ENCODE peak calls at places on chromosomes 3 and 15, in ten cellular contexts. S is effector memory CD4-positive, alpha-beta T cell; B is OCI-LY7; M is tibial nerve; A is CD4-positive, CD25-positive, alpha-beta regulatory T cell; U is aorta; J is mammary epithelial cell; O is cardiac muscle cell; K is trophoblast cell; Y is heart left ventricle. Z is an unnamed sample.

GRCh38 chr15:98541519-98541918 is 106.8 kb upstream of the IGF1R start:
- DNase-seq in S (no peak), Y (no peak), M (no peak), J (no peak), U (peak; percentile 31), K (no peak), A (no peak), B (no peak), O (no peak), Z (no peak)

GRCh38 chr3:124383051-124383450 is 347.2 kb upstream of the UMPS start:
- DNase-seq in B (no peak), J (peak; percentile 42), S (no peak), K (peak; percentile 66), O (no peak), M (no peak), Y (no peak), U (no peak), A (no peak), Z (no peak)

GRCh38 chr15:63972801-63973200 is 73.5 kb downstream of the DAPK2 start:
- DNase-seq in K (peak; percentile 48), Y (no peak), O (no peak), B (no peak), J (peak; percentile 28), U (no peak), S (no peak), A (no peak), M (no peak), Z (no peak)

GRCh38 chr15:70421197-70421482 is 323.4 kb upstream of the TLE3 start:
- DNase-seq in B (no peak), O (no peak), Y (no peak), U (no peak), S (no peak), K (no peak), J (no peak), A (no peak), M (no peak), Z (no peak)

GRCh38 chr3:30342319-30343060 is 263.9 kb upstream of the TGFBR2 start:
- DNase-seq in S (no peak), K (peak; percentile 67), J (peak; percentile 97), U (no peak), Y (peak; percentile 24), A (no peak), O (peak; percentile 92), B (no peak), M (peak; percentile 48), Z (no peak)

GRCh38 chr15:49823987-49824538 is 203.2 kb downstream of the DTWD1 start:
- DNase-seq in A (no peak), J (no peak), B (no peak), O (peak; percentile 21), S (no peak), K (no peak), U (no peak), Y (no peak), M (no peak), Z (no peak)

GRCh38 chr3:46695177-46695961 is 1.9 kb upstream of the ALS2CL start:
- DNase-seq in K (peak; percentile 26), B (peak; percentile 55), A (peak; percentile 40), O (peak; percentile 65), J (no peak), M (peak; percentile 53), U (no peak), S (no peak), Y (peak; percentile 81), Z (peak; percentile 80)

GRCh38 chr3:73497646-73498406 is 126.9 kb downstream of the PDZRN3 start:
- DNase-seq in A (no peak), B (no peak), J (no peak), U (no peak), Y (no peak), M (no peak), O (no peak), K (no peak), S (no peak), Z (no peak)

GRCh38 chr3:106317141-106318055 is 448.6 kb upstream of the CBLB start:
- DNase-seq in B (no peak), M (no peak), A (peak; percentile 5), S (no peak), Y (no peak), J (no peak), U (no peak), K (no peak), O (no peak), Z (no peak)

GRCh38 chr15:58299311-58299850 is 132.4 kb upstream of the LIPC start:
- DNase-seq in M (no peak), O (peak; percentile 41), K (peak; percentile 49), S (no peak), A (no peak), B (no peak), J (no peak), Y (no peak), U (no peak), Z (peak; percentile 66)

GRCh38 chr3:197394464-197395321 is 96.3 kb upstream of the DLG1 start:
- DNase-seq in O (peak; percentile 98), Y (peak; percentile 82), S (no peak), U (peak; percentile 78), M (peak; percentile 31), B (no peak), A (no peak), K (peak; percentile 92), J (peak; percentile 100), Z (peak; percentile 65)

GRCh38 chr15:50549326-50549725 is 2.9 kb upstream of the USP50 start:
- DNase-seq in Y (no peak), S (no peak), A (no peak), M (no peak), B (no peak), J (no peak), O (no peak), K (no peak), U (no peak), Z (no peak)

GRCh38 chr3:297585-297984 is 101.0 kb downstream of the CHL1 start:
- DNase-seq in O (no peak), U (no peak), S (no peak), A (no peak), K (no peak), J (no peak), B (no peak), Y (no peak), M (no peak), Z (no peak)

GRCh38 chr3:45212095-45212468 is 14.0 kb downstream of the TMEM158 start:
- DNase-seq in J (no peak), K (no peak), A (no peak), O (no peak), M (no peak), U (no peak), B (no peak), Y (no peak), S (no peak), Z (no peak)

DNA sequence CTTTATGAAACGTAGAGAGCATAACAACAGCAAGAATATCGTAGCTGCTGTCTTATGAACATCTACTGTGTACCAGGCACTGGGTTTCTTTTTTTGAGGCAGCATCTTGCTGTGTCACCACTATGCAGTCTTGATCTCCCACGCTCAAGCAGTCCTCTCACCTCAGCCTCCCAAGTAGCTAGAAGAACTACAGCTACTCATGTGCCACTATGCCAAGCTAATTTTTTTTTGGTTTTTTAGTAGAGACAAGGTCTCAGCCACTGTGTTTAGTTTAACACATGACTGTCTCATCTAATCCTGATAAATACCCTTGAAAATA is 129.9 kb downstream of the VGLL4 start:
- DNase-seq in B (no peak), S (no peak), M (no peak), U (no peak), O (no peak), J (no peak), A (no peak), K (no peak), Y (no peak), Z (no peak)
- H3K27ac ChIP-seq in B (no peak overlapping the region), S (no peak overlapping the region), M (peak overlapping the region; percentile 53), U (peak overlapping the region; percentile 8), O (no peak overlapping the region), J (no peak overlapping the region), A (no peak overlapping the region), K (no peak overlapping the region), Y (peak overlapping the region; percentile 13), Z (peak overlapping the region; percentile 53)

DNA sequence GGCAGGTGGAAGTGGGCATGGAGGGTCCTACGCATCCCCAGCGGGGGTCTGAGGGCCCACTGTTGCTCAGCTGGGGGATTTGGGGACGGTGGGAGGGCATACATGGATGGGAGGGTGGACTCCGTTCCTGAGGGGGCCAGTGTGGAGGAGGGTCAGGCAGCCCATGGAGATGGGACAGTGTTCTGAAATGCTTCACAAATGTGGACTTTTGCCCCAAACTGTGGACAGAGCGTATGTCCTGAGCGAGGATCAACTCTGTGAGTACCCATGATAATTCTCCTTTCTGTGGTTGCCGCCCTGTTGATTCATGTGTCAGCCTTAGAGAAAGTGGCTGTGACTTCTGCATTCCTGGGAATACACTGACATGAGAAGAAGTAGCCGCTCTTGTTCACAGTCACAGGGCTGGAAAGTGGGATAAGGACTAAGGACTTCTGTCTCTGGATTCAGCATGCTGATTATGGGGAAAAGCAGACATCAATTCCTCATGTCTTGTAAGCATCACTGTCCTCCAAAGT is 33.4 kb downstream of the SMAD3 start:
- DNase-seq in Y (no peak), A (no peak), U (no peak), K (no peak), O (no peak), B (no peak), S (no peak), M (peak; percentile 23), J (no peak), Z (no peak)
- H3K4me1 ChIP-seq in Y (peaks cover 24% of the 10 kb centered on the region), A (peaks cover 69% of the 10 kb centered on the region), U (no peaks in the 10 kb centered on the region), K (peaks cover 12% of the 10 kb centered on the region), O (peaks cover 39% of the 10 kb centered on the region), B (peaks cover 99% of the 10 kb centered on the region), S (peaks cover 80% of the 10 kb centered on the region), M (no peaks in the 10 kb centered on the region), J (peaks cover 44% of the 10 kb centered on the region), Z (peaks cover 76% of the 10 kb centered on the region)

GRCh38 chr3:115691964-115692363 is 68.7 kb downstream of the GAP43 start:
- DNase-seq in Y (no peak), U (no peak), J (no peak), K (no peak), M (no peak), B (no peak), O (no peak), A (no peak), S (no peak), Z (no peak)
- H3K27ac ChIP-seq in Y (no peak overlapping the region), U (no peak overlapping the region), J (no peak overlapping the region), K (no peak overlapping the region), M (no peak overlapping the region), B (no peak overlapping the region), O (no peak overlapping the region), A (no peak overlapping the region), S (no peak overlapping the region), Z (no peak overlapping the region)

GRCh38 chr3:188271226-188271894 is 117.4 kb downstream of the LPP start:
- DNase-seq in M (no peak), Y (no peak), S (no peak), A (no peak), K (no peak), B (no peak), U (no peak), J (no peak), O (no peak), Z (no peak)

GRCh38 chr3:188268336-188268735 is 114.4 kb downstream of the LPP start:
- DNase-seq in O (no peak), Y (no peak), B (no peak), A (no peak), J (no peak), S (no peak), K (no peak), U (no peak), M (no peak), Z (no peak)

GRCh38 chr3:188269040-188269439 is 115.1 kb downstream of the LPP start:
- DNase-seq in K (no peak), U (no peak), A (no peak), O (no peak), M (no peak), Y (no peak), S (no peak), J (no peak), B (no peak), Z (no peak)

GRCh38 chr3:188272481-188273372 is 118.8 kb downstream of the LPP start:
- DNase-seq in U (no peak), J (peak; percentile 76), A (no peak), Y (no peak), K (no peak), S (no peak), B (no peak), O (peak; percentile 54), M (no peak), Z (no peak)

GRCh38 chr3:188270423-188270972 is 116.5 kb downstream of the LPP start:
- DNase-seq in Y (no peak), S (no peak), U (no peak), M (peak; percentile 34), B (no peak), O (peak; percentile 97), A (no peak), K (peak; percentile 90), J (peak; percentile 62), Z (no peak)
- H3K4me1 ChIP-seq in Y (peaks cover 36% of the 10 kb centered on the region), S (no peaks in the 10 kb centered on the region), U (peaks cover 13% of the 10 kb centered on the region), M (no peaks in the 10 kb centered on the region), B (peaks cover 29% of the 10 kb centered on the region), O (peaks cover 59% of the 10 kb centered on the region), A (no peaks in the 10 kb centered on the region), K (peaks cover 43% of the 10 kb centered on the region), J (peaks cover 43% of the 10 kb centered on the region), Z (peaks cover 62% of the 10 kb centered on the region)